ENCODE peak calls at places on chromosomes 13 and 19, in four cellular contexts. P, O, X and L are unnamed samples.

GRCh38 chr13:31045621-31046081 is 113.2 kb downstream of the TEX26 start:
- DNase-seq in P (no peak), O (peak), X (peak), L (peak)

GRCh38 chr13:52070929-52071523 is 46.5 kb downstream of the UTP14C start:
- DNase-seq in P (no peak), O (no peak), X (no peak), L (peak)

GRCh38 chr19:1766800-1767352 is 13.6 kb downstream of the ONECUT3 start:
- DNase-seq in P (no peak), O (no peak), X (no peak), L (no peak)

GRCh38 chr13:27334774-27335490 is 64.3 kb downstream of the RASL11A start:
- DNase-seq in P (no peak), O (no peak), X (no peak), L (peak)

GRCh38 chr13:40145139-40145538 is 489.7 kb downstream of the COG6 start:
- DNase-seq in P (no peak), O (no peak), X (no peak), L (no peak)

GRCh38 chr19:45385392-45386221 is 15.2 kb upstream of the ERCC2 start:
- DNase-seq in P (peak), O (no peak), X (no peak), L (peak)

GRCh38 chr19:37855098-37855497 is 51.3 kb downstream of the WDR87 start:
- DNase-seq in P (no peak), O (no peak), X (no peak), L (peak)

GRCh38 chr13:51523082-51523518 is 61.2 kb upstream of the WDFY2 start:
- DNase-seq in P (no peak), O (peak), X (no peak), L (peak)

GRCh38 chr13:79710376-79710775 is 229.4 kb downstream of the NDFIP2 start:
- DNase-seq in P (no peak), O (no peak), X (no peak), L (peak)

GRCh38 chr13:40536443-40537113 is 129.9 kb downstream of the FOXO1 start:
- DNase-seq in P (no peak), O (peak), X (peak), L (no peak)

GRCh38 chr19:38880076-38880881 is 2.2 kb upstream of the RINL start:
- DNase-seq in P (peak), O (no peak), X (no peak), L (no peak)

GRCh38 chr13:82370306-82370705 is 1512.0 kb downstream of the SLITRK1 start:
- DNase-seq in P (no peak), O (peak), X (no peak), L (no peak)

GRCh38 chr19:41297628-41298326 is 12.2 kb upstream of the CCDC97 start:
- DNase-seq in P (no peak), O (no peak), X (no peak), L (peak)

GRCh38 chr13:98496239-98496668 is 80.7 kb downstream of the STK24 start:
- DNase-seq in P (no peak), O (no peak), X (no peak), L (peak)

GRCh38 chr19:18856385-18857126 is 24.8 kb downstream of the UPF1 start:
- DNase-seq in P (peak), O (peak), X (peak), L (peak)

DNA sequence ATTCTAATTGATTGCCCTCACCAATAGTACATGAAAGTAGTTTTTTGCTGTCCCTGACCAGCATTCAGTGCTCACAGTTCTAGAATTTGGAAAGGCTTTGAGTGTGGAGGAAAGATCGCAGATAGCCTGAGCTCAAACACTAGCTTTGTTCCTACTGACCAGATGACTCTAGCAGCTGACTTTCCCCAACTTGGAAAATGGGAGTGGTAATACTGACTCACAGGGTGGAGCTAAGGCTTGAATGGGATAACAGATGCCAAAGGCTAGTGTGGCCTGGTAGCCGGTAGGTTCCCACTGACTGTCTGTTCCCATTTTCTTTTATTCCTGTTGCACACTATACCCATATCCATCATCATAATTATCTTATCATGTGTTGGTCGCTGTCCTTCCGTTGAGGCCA is 3.7 kb downstream of the ZSCAN22 start:
- DNase-seq in P (no peak), O (peak), X (peak), L (peak)
- TF ChIP-seq EZH2phosphoT487 in P (no peak), O (no peak), X (no peak), L (no peak)

GRCh38 chr13:112994781-112995355 is 25.9 kb downstream of the MCF2L start:
- DNase-seq in P (no peak), O (no peak), X (no peak), L (no peak)

GRCh38 chr13:112994084-112994780 is 25.2 kb downstream of the MCF2L start:
- DNase-seq in P (no peak), O (no peak), X (no peak), L (no peak)

GRCh38 chr13:112991611-112992010 is 22.6 kb downstream of the MCF2L start:
- DNase-seq in P (no peak), O (no peak), X (no peak), L (no peak)

GRCh38 chr13:112990783-112991182 is 21.8 kb downstream of the MCF2L start:
- DNase-seq in P (peak), O (no peak), X (peak), L (no peak)

GRCh38 chr13:112992931-112993700 is 24.1 kb downstream of the MCF2L start:
- DNase-seq in P (no peak), O (no peak), X (no peak), L (no peak)
- TF ChIP-seq EZH2 in P (no peak), O (no peak), X (no peak), L (no peak)

DNA sequence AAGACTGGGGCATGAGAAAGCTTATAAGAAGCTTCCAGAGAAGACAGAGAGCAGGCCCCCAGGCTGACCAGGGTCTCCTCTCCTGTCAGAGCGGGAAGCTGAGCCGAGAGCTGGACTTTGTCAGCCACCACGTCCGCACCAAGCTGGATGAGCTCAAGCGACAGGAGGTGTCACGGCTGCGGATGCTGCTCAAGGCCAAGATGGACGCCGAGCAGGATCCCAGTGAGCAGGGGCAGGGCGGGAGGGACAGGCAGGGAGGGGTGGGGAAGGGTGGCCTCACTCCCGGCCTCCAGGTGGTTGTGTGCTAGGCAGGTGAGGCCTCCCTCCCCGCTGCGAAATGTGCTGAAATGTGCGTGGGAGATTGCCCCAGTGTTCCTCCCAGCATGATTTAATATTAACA is 5.6 kb downstream of the NUCB1 start:
- DNase-seq in P (no peak), O (no peak), X (no peak), L (no peak)
- TF ChIP-seq EZH2phosphoT487 in P (no peak), O (no peak), X (no peak), L (no peak)

GRCh38 chr19:16324064-16324383 is 602 bp upstream of the KLF2 start:
- DNase-seq in P (no peak), O (no peak), X (no peak), L (no peak)

GRCh38 chr19:16323532-16323931 is 1.1 kb upstream of the KLF2 start:
- DNase-seq in P (no peak), O (no peak), X (no peak), L (no peak)

GRCh38 chr19:16325161-16325527 is 518 bp downstream of the KLF2 start:
- DNase-seq in P (peak), O (no peak), X (peak), L (peak)

GRCh38 chr19:16325671-16326400 is 1.2 kb downstream of the KLF2 start:
- DNase-seq in P (peak), O (no peak), X (peak), L (peak)

GRCh38 chr19:16324384-16325160 is at the start of gene KLF2:
- DNase-seq in P (peak), O (peak), X (peak), L (peak)
- TF ChIP-seq EZH2 in P (no peak), O (no peak), X (no peak), L (no peak)

GRCh38 chr19:8611391-8611883 is 922 bp upstream of the ADAMTS10 start:
- DNase-seq in P (no peak), O (no peak), X (no peak), L (peak)

GRCh38 chr19:8608858-8609209 is 1.7 kb downstream of the ADAMTS10 start:
- DNase-seq in P (no peak), O (no peak), X (no peak), L (no peak)

GRCh38 chr19:8610041-8610927 is at the start of gene ADAMTS10:
- DNase-seq in P (peak), O (no peak), X (peak), L (peak)

GRCh38 chr19:8610928-8611284 is 391 bp upstream of the ADAMTS10 start:
- DNase-seq in P (no peak), O (no peak), X (peak), L (no peak)

GRCh38 chr19:8609210-8610040 is 1.1 kb downstream of the ADAMTS10 start:
- DNase-seq in P (peak), O (no peak), X (peak), L (peak)
- TF ChIP-seq EZH2phosphoT487 in P (no peak), O (no peak), X (no peak), L (no peak)

GRCh38 chr19:35144259-35144599 is 1.2 kb downstream of the FXYD7 start:
- DNase-seq in P (peak), O (no peak), X (no peak), L (no peak)
- TF ChIP-seq EZH2 in P (no peak), O (no peak), X (no peak), L (no peak)

GRCh38 chr19:46435009-46435408 is 6.3 kb upstream of the PNMA8C start:
- DNase-seq in P (no peak), O (no peak), X (no peak), L (no peak)
- TF ChIP-seq EZH2phosphoT487 in P (no peak), O (no peak), X (no peak), L (no peak)

DNA sequence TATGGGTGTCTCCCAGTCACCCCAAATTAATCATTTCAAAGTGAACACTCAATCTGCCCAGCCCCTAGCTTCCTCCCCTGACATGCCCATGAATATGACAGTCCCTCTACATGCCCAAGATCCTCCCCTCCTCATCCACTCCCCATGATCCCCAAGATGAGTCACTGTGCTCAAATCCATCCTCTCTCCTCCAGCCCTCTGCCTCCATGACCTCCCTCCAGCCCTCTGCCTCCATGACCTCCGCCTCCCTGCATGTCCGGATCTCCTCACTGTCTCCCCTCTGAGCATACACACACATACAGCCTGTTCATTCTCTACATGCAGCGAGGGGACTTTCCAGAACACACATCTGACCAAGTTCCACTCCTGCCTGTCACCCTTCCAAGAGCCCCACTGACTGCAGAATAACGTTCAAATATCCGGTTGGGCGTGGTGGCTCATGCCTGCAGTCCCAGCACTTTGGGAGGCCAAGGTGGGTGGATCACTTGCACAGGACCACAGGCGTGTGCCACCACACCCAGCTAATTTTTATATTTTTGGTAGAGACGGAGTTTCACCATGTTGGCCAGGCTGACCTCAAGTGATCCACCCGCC is 18.4 kb upstream of the FEM1A start:
- DNase-seq in P (no peak), O (no peak), X (no peak), L (no peak)
- TF ChIP-seq EZH2 in P (no peak), O (no peak), X (no peak), L (no peak)